ENCODE peak calls at places on chromosomes 1 and 21, in six cellular contexts. K is AG10803, N is breast epithelium, H is K562, Z is tibial artery, S is colonic mucosa. A is an unnamed sample.

GRCh38 chr1:187226396-187226795 is 397.6 kb downstream of the PLA2G4A start:
- DNase-seq in K (peak), N (no peak), H (no peak), Z (no peak), S (no peak), A (no peak)

GRCh38 chr1:161193561-161194235 is 5.2 kb downstream of the ADAMTS4 start:
- DNase-seq in K (no peak), N (no peak), H (no peak), Z (peak), S (no peak), A (no peak)

GRCh38 chr1:200510228-200510623 is 100.4 kb upstream of the ZNF281 start:
- DNase-seq in K (peak), N (peak), H (peak), Z (peak), S (peak), A (peak)

GRCh38 chr1:30901798-30902652 is 6.5 kb downstream of the SDC3 start:
- DNase-seq in K (peak), N (peak), H (peak), Z (no peak), S (no peak), A (no peak)

GRCh38 chr1:204357551-204357950 is 2.2 kb downstream of the PLEKHA6 start:
- DNase-seq in K (no peak), N (no peak), H (peak), Z (no peak), S (no peak), A (no peak)

GRCh38 chr1:227212164-227212563 is 106.1 kb downstream of the CDC42BPA start:
- DNase-seq in K (no peak), N (no peak), H (no peak), Z (no peak), S (no peak), A (no peak)

GRCh38 chr1:111843177-111843576 is 87.5 kb downstream of the DDX20 start:
- DNase-seq in K (no peak), N (no peak), H (no peak), Z (no peak), S (no peak), A (no peak)

GRCh38 chr1:228691926-228692325 is 43.4 kb upstream of the RHOU start:
- DNase-seq in K (peak), N (peak), H (peak), Z (no peak), S (peak), A (peak)

GRCh38 chr1:184449916-184450315 is 63.1 kb downstream of the C1orf21 start:
- DNase-seq in K (no peak), N (no peak), H (no peak), Z (no peak), S (no peak), A (no peak)

GRCh38 chr1:5752715-5753330 is 239.4 kb downstream of the NPHP4 start:
- DNase-seq in K (no peak), N (no peak), H (no peak), Z (peak), S (no peak), A (no peak)

GRCh38 chr21:44924611-44925010 is 3.9 kb upstream of the ITGB2 start:
- DNase-seq in K (no peak), N (no peak), H (no peak), Z (no peak), S (no peak), A (no peak)

GRCh38 chr1:117308406-117308916 is 58.8 kb upstream of the MAN1A2 start:
- DNase-seq in K (no peak), N (no peak), H (no peak), Z (no peak), S (no peak), A (no peak)

GRCh38 chr1:203025721-203026665 is at the start of gene PPFIA4:
- DNase-seq in K (peak), N (peak), H (peak), Z (peak), S (peak), A (peak)

GRCh38 chr1:6904476-6905170 is 119.4 kb downstream of the CAMTA1 start:
- DNase-seq in K (no peak), N (peak), H (no peak), Z (no peak), S (no peak), A (no peak)

GRCh38 chr1:3539707-3540425 is 71.4 kb downstream of the MEGF6 start:
- DNase-seq in K (peak), N (peak), H (no peak), Z (no peak), S (no peak), A (no peak)

GRCh38 chr1:72827285-72827684 is 544.9 kb upstream of the NEGR1 start:
- DNase-seq in K (peak), N (no peak), H (no peak), Z (no peak), S (no peak), A (peak)

GRCh38 chr1:168099314-168099920 is 37.3 kb downstream of the GPR161 start:
- DNase-seq in K (no peak), N (no peak), H (no peak), Z (no peak), S (no peak), A (no peak)

GRCh38 chr1:227131193-227131592 is 187.1 kb downstream of the CDC42BPA start:
- DNase-seq in K (peak), N (no peak), H (peak), Z (no peak), S (no peak), A (peak)

GRCh38 chr1:6412896-6413295 is 6.8 kb downstream of the HES2 start:
- DNase-seq in K (no peak), N (no peak), H (no peak), Z (no peak), S (no peak), A (no peak)

GRCh38 chr1:161161652-161162051 is 2.4 kb downstream of the USP21 start:
- DNase-seq in K (no peak), N (no peak), H (no peak), Z (peak), S (no peak), A (no peak)

GRCh38 chr1:240602189-240602588 is 9.8 kb downstream of the GREM2 start:
- DNase-seq in K (no peak), N (no peak), H (no peak), Z (no peak), S (no peak), A (no peak)

GRCh38 chr1:16163882-16164820 is 8.3 kb upstream of the EPHA2 start:
- DNase-seq in K (peak), N (no peak), H (peak), Z (no peak), S (no peak), A (peak)

GRCh38 chr1:46453449-46453848 is 36.2 kb upstream of the DMBX1 start:
- DNase-seq in K (no peak), N (no peak), H (no peak), Z (no peak), S (no peak), A (no peak)

GRCh38 chr1:161216945-161217712 is 2.0 kb downstream of the FCER1G start:
- DNase-seq in K (peak), N (no peak), H (no peak), Z (no peak), S (no peak), A (peak)

GRCh38 chr1:179719272-179719671 is 23.8 kb upstream of the FAM163A start:
- DNase-seq in K (no peak), N (no peak), H (no peak), Z (no peak), S (no peak), A (no peak)

GRCh38 chr1:11078631-11079030 is 18.8 kb upstream of the SRM start:
- DNase-seq in K (peak), N (no peak), H (no peak), Z (no peak), S (no peak), A (peak)

GRCh38 chr1:175152006-175152652 is 40.4 kb downstream of the KIAA0040 start:
- DNase-seq in K (peak), N (peak), H (peak), Z (no peak), S (peak), A (peak)

GRCh38 chr1:219927956-219928790 is at the start of gene SLC30A10:
- DNase-seq in K (no peak), N (no peak), H (peak), Z (no peak), S (peak), A (no peak)

GRCh38 chr21:31795992-31796391 is 64.1 kb upstream of the SCAF4 start:
- DNase-seq in K (no peak), N (no peak), H (no peak), Z (no peak), S (no peak), A (no peak)

GRCh38 chr1:244497805-244498204 is 36.7 kb downstream of the CATSPERE start:
- DNase-seq in K (no peak), N (no peak), H (no peak), Z (no peak), S (no peak), A (no peak)

GRCh38 chr1:19463204-19463803 is 22.0 kb downstream of the CAPZB start:
- DNase-seq in K (no peak), N (peak), H (no peak), Z (no peak), S (no peak), A (no peak)

GRCh38 chr1:6497215-6497866 is 5.9 kb upstream of the PLEKHG5 start:
- DNase-seq in K (peak), N (no peak), H (peak), Z (no peak), S (no peak), A (peak)

GRCh38 chr1:19754482-19754881 is 45.2 kb downstream of the TMCO4 start:
- DNase-seq in K (no peak), N (no peak), H (no peak), Z (peak), S (no peak), A (no peak)

GRCh38 chr21:29697555-29698193 is 242.1 kb downstream of the GRIK1 start:
- DNase-seq in K (no peak), N (no peak), H (peak), Z (no peak), S (no peak), A (no peak)

GRCh38 chr1:25679170-25679569 is 62.6 kb downstream of the MAN1C1 start:
- DNase-seq in K (no peak), N (no peak), H (no peak), Z (peak), S (no peak), A (no peak)

GRCh38 chr1:234708700-234709395 is 98.9 kb upstream of the IRF2BP2 start:
- DNase-seq in K (no peak), N (no peak), H (no peak), Z (no peak), S (peak), A (no peak)

GRCh38 chr1:227894831-227895451 is 52.8 kb downstream of the WNT9A start:
- DNase-seq in K (no peak), N (peak), H (no peak), Z (peak), S (no peak), A (no peak)

GRCh38 chr1:98903261-98903660 is 101.4 kb downstream of the PLPPR5 start:
- DNase-seq in K (peak), N (no peak), H (no peak), Z (no peak), S (no peak), A (peak)

GRCh38 chr1:234978397-234979291 is 150.0 kb downstream of the TOMM20 start:
- DNase-seq in K (peak), N (no peak), H (peak), Z (peak), S (peak), A (peak)

GRCh38 chr1:156052862-156053769 is 482 bp downstream of the UBQLN4 start:
- DNase-seq in K (peak), N (peak), H (peak), Z (peak), S (peak), A (peak)
- TF ChIP-seq CTCF in K (peak), N (peak), H (no peak), Z (no peak), S (no peak), A (peak)

DNA sequence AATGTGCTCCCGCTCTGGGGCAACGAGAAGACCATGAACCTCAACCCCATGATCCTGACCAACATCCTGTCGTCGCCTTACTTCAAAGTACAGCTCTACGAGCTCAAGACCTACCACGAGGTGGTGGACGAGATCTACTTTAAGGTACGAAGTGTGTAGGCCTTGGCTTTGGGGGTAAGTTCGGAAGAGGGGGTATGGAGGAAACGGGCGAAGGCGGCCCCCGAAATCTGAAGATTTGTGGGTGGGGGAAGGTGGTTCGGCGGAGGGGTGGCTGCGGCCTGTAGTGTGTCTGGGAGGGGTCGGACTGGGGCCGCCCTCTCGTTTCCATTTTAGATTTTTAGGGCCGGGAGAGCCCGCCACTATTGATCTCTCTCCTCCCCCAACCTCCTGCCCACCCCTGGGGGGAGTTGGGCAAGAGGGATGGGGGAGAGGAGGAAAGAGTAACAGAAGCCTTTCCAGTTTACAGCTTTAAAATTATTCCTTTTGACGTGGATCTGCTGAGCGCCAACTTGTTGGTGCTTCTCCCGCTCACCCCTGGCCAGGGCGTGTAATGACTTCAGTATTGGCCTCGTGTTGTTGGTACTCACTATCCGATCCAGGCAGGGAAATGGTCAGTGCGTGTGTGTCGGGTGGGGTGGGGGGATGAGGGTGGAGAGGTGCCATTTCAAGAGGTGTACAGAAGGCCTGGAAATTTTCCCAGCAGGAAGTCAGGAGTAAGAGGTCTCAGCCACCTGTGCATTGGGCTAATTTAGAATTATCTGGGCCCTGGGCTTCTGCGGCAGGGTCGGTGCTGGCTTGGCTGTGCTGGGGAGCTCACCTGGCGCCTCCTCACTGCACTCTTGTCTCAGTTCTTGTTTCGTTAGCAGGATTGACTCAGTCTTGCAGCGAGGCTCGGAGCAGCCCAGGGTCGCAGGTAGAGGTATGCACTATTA is 880 bp downstream of the PRPF38B start:
- DNase-seq in K (peak), N (peak), H (peak), Z (peak), S (peak), A (peak)
- TF ChIP-seq CTCF in K (peak), N (no peak), H (peak), Z (no peak), S (no peak), A (peak)

GRCh38 chr1:114278911-114279310 is 125.2 kb upstream of the SYT6 start:
- DNase-seq in K (no peak), N (no peak), H (no peak), Z (no peak), S (no peak), A (no peak)

GRCh38 chr1:114270255-114271117 is 116.8 kb upstream of the SYT6 start:
- DNase-seq in K (no peak), N (no peak), H (no peak), Z (no peak), S (no peak), A (no peak)

GRCh38 chr1:114272593-114272992 is 118.9 kb upstream of the SYT6 start:
- DNase-seq in K (no peak), N (no peak), H (no peak), Z (no peak), S (no peak), A (no peak)

GRCh38 chr1:114269539-114269938 is 115.9 kb upstream of the SYT6 start:
- DNase-seq in K (no peak), N (no peak), H (no peak), Z (no peak), S (no peak), A (no peak)

GRCh38 chr1:114274621-114275317 is 121.1 kb upstream of the SYT6 start:
- DNase-seq in K (no peak), N (no peak), H (no peak), Z (no peak), S (no peak), A (no peak)
- TF ChIP-seq CTCF in K (no peak), N (no peak), H (no peak), Z (no peak), S (no peak), A (no peak)

GRCh38 chr1:189220750-189221149 is 1256.9 kb downstream of the BRINP3 start:
- DNase-seq in K (no peak), N (no peak), H (no peak), Z (no peak), S (no peak), A (no peak)
- TF ChIP-seq CTCF in K (no peak), N (no peak), H (no peak), Z (no peak), S (no peak), A (peak)

GRCh38 chr1:36134805-36135339 is 9.8 kb upstream of the COL8A2 start:
- DNase-seq in K (peak), N (peak), H (peak), Z (peak), S (peak), A (peak)

GRCh38 chr1:36136535-36136934 is 11.5 kb upstream of the COL8A2 start:
- DNase-seq in K (peak), N (peak), H (no peak), Z (peak), S (no peak), A (peak)

GRCh38 chr1:36132029-36132428 is 7.0 kb upstream of the COL8A2 start:
- DNase-seq in K (no peak), N (no peak), H (no peak), Z (no peak), S (no peak), A (no peak)

GRCh38 chr1:36133484-36133883 is 8.5 kb upstream of the COL8A2 start:
- DNase-seq in K (peak), N (no peak), H (no peak), Z (peak), S (peak), A (peak)

GRCh38 chr1:36134031-36134430 is 9.0 kb upstream of the COL8A2 start:
- DNase-seq in K (no peak), N (no peak), H (no peak), Z (no peak), S (no peak), A (no peak)
- TF ChIP-seq CTCF in K (no peak), N (no peak), H (no peak), Z (no peak), S (no peak), A (no peak)

DNA sequence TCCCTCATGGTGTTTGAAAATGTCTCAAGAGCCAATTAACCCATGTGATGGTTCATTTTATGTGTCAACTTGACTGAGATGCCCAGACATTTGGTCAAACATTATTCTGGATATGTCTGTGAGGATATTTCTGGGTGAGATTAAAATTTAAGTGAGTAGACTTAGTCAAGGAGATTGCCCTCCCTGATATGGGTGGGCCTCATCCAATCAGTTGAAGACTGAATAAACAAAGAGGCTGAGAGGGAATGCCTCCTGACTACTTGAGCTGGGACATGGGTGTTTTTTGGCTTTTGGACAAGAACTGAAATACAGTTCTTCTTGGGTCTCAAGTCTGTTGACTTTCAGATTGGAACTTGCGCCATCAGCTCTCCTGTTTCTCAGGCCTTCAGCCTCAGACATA is 89.4 kb upstream of the SPATA6 start:
- DNase-seq in K (no peak), N (no peak), H (no peak), Z (no peak), S (no peak), A (no peak)
- TF ChIP-seq CTCF in K (no peak), N (no peak), H (no peak), Z (no peak), S (no peak), A (no peak)

DNA sequence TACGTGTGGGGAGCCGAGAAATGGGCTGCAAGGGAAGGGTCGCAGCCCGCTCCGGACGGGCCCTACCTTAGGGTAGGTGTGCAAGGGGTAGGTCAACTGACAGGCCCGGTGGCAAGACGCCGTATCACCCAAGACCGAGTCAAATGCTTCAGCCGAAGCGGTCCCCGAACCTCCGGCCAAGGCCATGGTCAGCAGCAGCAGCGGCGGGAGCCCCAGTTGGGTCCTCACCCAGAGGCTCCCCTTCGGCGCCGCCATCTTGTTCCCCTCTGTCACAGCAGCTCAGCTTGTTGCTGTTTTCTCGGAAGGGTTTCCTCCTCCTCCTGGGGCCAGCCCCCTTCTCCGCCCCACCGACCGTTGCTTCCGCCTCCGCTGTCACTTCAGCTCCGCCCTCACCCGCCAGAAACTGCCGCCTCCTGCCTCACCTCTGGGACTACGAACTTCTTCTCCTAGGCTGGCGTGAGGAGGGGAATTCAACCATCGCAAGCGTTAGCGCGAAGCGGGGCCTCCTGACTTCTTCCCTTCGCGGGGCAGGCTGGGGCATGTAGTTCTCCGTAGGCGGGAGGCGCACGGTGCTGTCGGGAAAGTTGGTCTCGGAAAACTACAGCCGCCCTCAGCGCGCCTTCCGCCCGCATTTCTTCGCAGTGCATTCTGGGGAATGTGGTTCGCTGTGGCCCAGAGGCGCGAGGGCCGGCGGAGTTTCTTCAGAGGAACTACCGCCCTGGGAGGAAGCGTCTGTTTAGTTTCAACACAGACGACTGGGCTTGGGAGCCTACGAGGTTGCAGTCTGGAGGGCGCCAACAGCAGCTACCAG is at the start of the genes TCEANC2 and TMEM59:
- DNase-seq in K (peak), N (peak), H (peak), Z (peak), S (peak), A (peak)
- TF ChIP-seq CTCF in K (no peak), N (peak), H (no peak), Z (peak), S (no peak), A (no peak)